ENCODE peak calls at places on chromosomes 1 and 21, in four cellular contexts. One of them, this sample, is unnamed.

GRCh38 chr1:210464519-210465039 is 135.9 kb downstream of the HHAT start:
- DNase-seq in esophagus muscularis mucosa: no peak
- DNase-seq in right lobe of liver: no peak
- DNase-seq in left ventricle myocardium inferior: no peak
- DNase-seq in this sample: no peak

GRCh38 chr1:117566556-117566955 is 39.3 kb upstream of the TENT5C start:
- DNase-seq in esophagus muscularis mucosa: peak
- DNase-seq in right lobe of liver: no peak
- DNase-seq in left ventricle myocardium inferior: no peak
- DNase-seq in this sample: no peak

GRCh38 chr1:217048104-217048707 is 325.0 kb upstream of the ESRRG start:
- DNase-seq in esophagus muscularis mucosa: peak
- DNase-seq in right lobe of liver: no peak
- DNase-seq in left ventricle myocardium inferior: no peak
- DNase-seq in this sample: no peak

GRCh38 chr1:219581344-219581743 is 31.6 kb downstream of the ZC3H11B start:
- DNase-seq in esophagus muscularis mucosa: no peak
- DNase-seq in right lobe of liver: no peak
- DNase-seq in left ventricle myocardium inferior: no peak
- DNase-seq in this sample: no peak

GRCh38 chr1:163161841-163162240 is 40.9 kb downstream of the RGS5 start:
- DNase-seq in esophagus muscularis mucosa: no peak
- DNase-seq in right lobe of liver: no peak
- DNase-seq in left ventricle myocardium inferior: no peak
- DNase-seq in this sample: no peak

GRCh38 chr21:17848228-17848627 is 29.1 kb upstream of the C21orf91 start:
- DNase-seq in esophagus muscularis mucosa: no peak
- DNase-seq in right lobe of liver: no peak
- DNase-seq in left ventricle myocardium inferior: peak
- DNase-seq in this sample: peak

GRCh38 chr21:38619865-38620513 is 121.7 kb upstream of the ERG start:
- DNase-seq in esophagus muscularis mucosa: peak
- DNase-seq in right lobe of liver: no peak
- DNase-seq in left ventricle myocardium inferior: peak
- DNase-seq in this sample: peak

GRCh38 chr1:238951809-238952208 is 434.6 kb upstream of the CHRM3 start:
- DNase-seq in esophagus muscularis mucosa: no peak
- DNase-seq in right lobe of liver: no peak
- DNase-seq in left ventricle myocardium inferior: no peak
- DNase-seq in this sample: peak

GRCh38 chr1:156104065-156104810 is 10.3 kb upstream of the LMNA start:
- DNase-seq in esophagus muscularis mucosa: no peak
- DNase-seq in right lobe of liver: no peak
- DNase-seq in left ventricle myocardium inferior: peak
- DNase-seq in this sample: peak

GRCh38 chr1:43241352-43241953 is 28.3 kb upstream of the TMEM125 start:
- DNase-seq in esophagus muscularis mucosa: no peak
- DNase-seq in right lobe of liver: no peak
- DNase-seq in left ventricle myocardium inferior: no peak
- DNase-seq in this sample: no peak

GRCh38 chr1:30005972-30006619 is 717.3 kb downstream of the MATN1 start:
- DNase-seq in esophagus muscularis mucosa: peak
- DNase-seq in right lobe of liver: no peak
- DNase-seq in left ventricle myocardium inferior: no peak
- DNase-seq in this sample: no peak

GRCh38 chr1:23263380-23263887 is 46.1 kb upstream of the HTR1D start:
- DNase-seq in esophagus muscularis mucosa: no peak
- DNase-seq in right lobe of liver: no peak
- DNase-seq in left ventricle myocardium inferior: no peak
- DNase-seq in this sample: no peak

GRCh38 chr1:58067082-58067481 is 479.4 kb downstream of the OMA1 start:
- DNase-seq in esophagus muscularis mucosa: no peak
- DNase-seq in right lobe of liver: no peak
- DNase-seq in left ventricle myocardium inferior: no peak
- DNase-seq in this sample: no peak

GRCh38 chr1:25001125-25001915 is 71.2 kb upstream of the RUNX3 start:
- DNase-seq in esophagus muscularis mucosa: no peak
- DNase-seq in right lobe of liver: no peak
- DNase-seq in left ventricle myocardium inferior: no peak
- DNase-seq in this sample: no peak

GRCh38 chr21:42117229-42118048 is 46.3 kb downstream of the UMODL1 start:
- DNase-seq in esophagus muscularis mucosa: no peak
- DNase-seq in right lobe of liver: peak
- DNase-seq in left ventricle myocardium inferior: peak
- DNase-seq in this sample: peak

GRCh38 chr1:168509875-168510594 is 33.8 kb downstream of the XCL2 start:
- DNase-seq in esophagus muscularis mucosa: no peak
- DNase-seq in right lobe of liver: no peak
- DNase-seq in left ventricle myocardium inferior: no peak
- DNase-seq in this sample: no peak

GRCh38 chr1:11380500-11380899 is 98.5 kb upstream of the DISP3 start:
- DNase-seq in esophagus muscularis mucosa: no peak
- DNase-seq in right lobe of liver: no peak
- DNase-seq in left ventricle myocardium inferior: no peak
- DNase-seq in this sample: no peak

GRCh38 chr1:245837741-245838140 is 669.3 kb downstream of the SMYD3 start:
- DNase-seq in esophagus muscularis mucosa: no peak
- DNase-seq in right lobe of liver: no peak
- DNase-seq in left ventricle myocardium inferior: no peak
- DNase-seq in this sample: no peak

GRCh38 chr1:56719171-56719570 is 74.1 kb downstream of the PRKAA2 start:
- DNase-seq in esophagus muscularis mucosa: no peak
- DNase-seq in right lobe of liver: no peak
- DNase-seq in left ventricle myocardium inferior: no peak
- DNase-seq in this sample: no peak

GRCh38 chr1:156076609-156077429 is 5.4 kb downstream of the MEX3A start:
- DNase-seq in esophagus muscularis mucosa: no peak
- DNase-seq in right lobe of liver: peak
- DNase-seq in left ventricle myocardium inferior: peak
- DNase-seq in this sample: no peak

GRCh38 chr1:173118404-173118803 is 67.7 kb upstream of the TNFSF18 start:
- DNase-seq in esophagus muscularis mucosa: no peak
- DNase-seq in right lobe of liver: no peak
- DNase-seq in left ventricle myocardium inferior: no peak
- DNase-seq in this sample: no peak

GRCh38 chr1:241779897-241780296 is 68.1 kb upstream of the EXO1 start:
- DNase-seq in esophagus muscularis mucosa: no peak
- DNase-seq in right lobe of liver: no peak
- DNase-seq in left ventricle myocardium inferior: no peak
- DNase-seq in this sample: no peak

GRCh38 chr21:42865361-42866160 is 13.8 kb downstream of the WDR4 start:
- DNase-seq in esophagus muscularis mucosa: no peak
- DNase-seq in right lobe of liver: peak
- DNase-seq in left ventricle myocardium inferior: peak
- DNase-seq in this sample: no peak

GRCh38 chr1:114677691-114678090 is 7.8 kb upstream of the DENND2C start:
- DNase-seq in esophagus muscularis mucosa: no peak
- DNase-seq in right lobe of liver: no peak
- DNase-seq in left ventricle myocardium inferior: no peak
- DNase-seq in this sample: no peak
- TF ChIP-seq CTCF in esophagus muscularis mucosa: no peak
- TF ChIP-seq CTCF in right lobe of liver: no peak
- TF ChIP-seq CTCF in left ventricle myocardium inferior: no peak
- TF ChIP-seq CTCF in this sample: no peak

DNA sequence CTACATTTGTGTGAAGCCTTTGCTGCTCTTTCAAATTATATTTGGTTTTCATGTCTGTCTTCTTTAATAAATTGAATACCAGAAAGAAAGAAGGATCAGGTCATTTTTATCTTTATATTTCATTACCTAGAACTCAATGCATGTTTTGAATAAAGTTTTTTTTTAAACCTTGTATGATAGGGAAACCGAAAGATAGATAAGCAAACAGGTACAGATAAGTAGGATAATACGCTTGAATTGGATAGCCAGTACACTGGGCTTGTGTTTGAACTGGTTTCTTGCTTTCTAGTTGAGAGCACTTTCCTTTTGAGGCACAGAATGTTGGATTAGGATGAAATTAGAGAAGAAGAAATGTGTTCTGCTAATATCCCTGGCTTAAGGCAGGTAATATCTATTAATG is 46.9 kb downstream of the PKN2 start:
- DNase-seq in esophagus muscularis mucosa: no peak
- DNase-seq in right lobe of liver: no peak
- DNase-seq in left ventricle myocardium inferior: no peak
- DNase-seq in this sample: no peak
- H3K4me3 ChIP-seq in esophagus muscularis mucosa: peak
- H3K4me3 ChIP-seq in right lobe of liver: no peak
- H3K4me3 ChIP-seq in left ventricle myocardium inferior: no peak
- H3K4me3 ChIP-seq in this sample: no peak

DNA sequence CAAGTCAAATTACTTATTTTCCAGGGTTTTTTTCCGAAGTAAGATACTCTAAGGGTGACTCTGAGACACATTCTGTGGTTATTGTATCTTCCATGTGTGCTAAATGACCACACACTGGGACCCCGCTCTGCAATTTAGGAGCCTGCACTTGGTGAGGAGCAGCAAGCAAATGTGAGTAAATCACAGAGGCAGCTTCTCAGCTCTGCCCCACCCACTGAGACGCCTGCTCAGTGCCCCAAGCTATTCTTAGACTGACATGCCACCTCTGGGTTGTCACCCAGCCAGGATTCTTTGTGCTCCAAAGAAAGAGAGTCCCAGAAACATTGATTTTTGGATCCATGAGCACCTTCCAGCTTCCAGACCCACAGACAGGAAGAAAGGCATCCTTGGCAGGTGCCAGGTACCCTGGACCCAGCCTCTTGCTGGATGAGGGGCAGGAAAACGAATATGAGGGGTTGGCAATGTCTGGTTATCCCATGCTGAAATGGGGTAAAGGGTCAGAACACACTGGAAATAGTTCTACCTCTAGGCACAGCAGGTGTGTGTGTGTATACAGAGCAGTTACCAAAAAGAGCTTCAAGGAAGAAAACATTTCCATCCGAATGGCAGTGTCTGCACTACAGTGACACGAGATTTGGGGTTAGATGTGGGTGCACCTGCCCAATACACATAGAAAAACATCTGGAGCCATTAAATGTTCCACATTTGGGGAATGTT is 41.2 kb downstream of the TNR start:
- DNase-seq in esophagus muscularis mucosa: no peak
- DNase-seq in right lobe of liver: no peak
- DNase-seq in left ventricle myocardium inferior: peak
- DNase-seq in this sample: no peak
- TF ChIP-seq CTCF in esophagus muscularis mucosa: no peak
- TF ChIP-seq CTCF in right lobe of liver: no peak
- TF ChIP-seq CTCF in left ventricle myocardium inferior: no peak
- TF ChIP-seq CTCF in this sample: no peak

DNA sequence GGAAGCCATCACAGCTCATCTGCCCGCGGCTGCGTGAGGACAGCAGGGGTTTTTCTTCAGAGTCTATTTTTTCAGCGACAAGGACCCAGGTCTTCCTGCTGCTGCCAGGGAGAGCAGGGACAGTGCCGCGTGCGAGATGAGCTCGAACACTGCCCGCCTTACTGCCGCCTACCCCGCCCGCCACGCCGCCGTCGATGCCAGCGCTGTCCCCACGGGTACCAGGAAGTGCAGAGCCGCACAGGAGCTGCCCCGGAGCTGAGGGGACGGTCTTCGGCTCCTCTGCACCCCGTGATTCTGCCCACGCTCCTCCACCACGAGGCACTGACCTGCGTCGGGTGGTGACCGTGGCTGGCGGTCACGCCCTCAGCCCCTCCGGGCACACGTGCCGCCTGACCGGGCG is 79.1 kb downstream of the SKI start:
- DNase-seq in esophagus muscularis mucosa: no peak
- DNase-seq in right lobe of liver: no peak
- DNase-seq in left ventricle myocardium inferior: no peak
- DNase-seq in this sample: no peak
- H3K4me3 ChIP-seq in esophagus muscularis mucosa: no peak
- H3K4me3 ChIP-seq in right lobe of liver: no peak
- H3K4me3 ChIP-seq in left ventricle myocardium inferior: no peak
- H3K4me3 ChIP-seq in this sample: no peak

GRCh38 chr1:21468597-21468996 is 28.7 kb downstream of the NBPF3 start:
- DNase-seq in esophagus muscularis mucosa: peak
- DNase-seq in right lobe of liver: no peak
- DNase-seq in left ventricle myocardium inferior: no peak
- DNase-seq in this sample: no peak
- TF ChIP-seq CTCF in esophagus muscularis mucosa: no peak
- TF ChIP-seq CTCF in right lobe of liver: no peak
- TF ChIP-seq CTCF in left ventricle myocardium inferior: peak
- TF ChIP-seq CTCF in this sample: peak

GRCh38 chr21:34076835-34077234 is 3.5 kb downstream of the MRPS6 start:
- DNase-seq in esophagus muscularis mucosa: no peak
- DNase-seq in right lobe of liver: no peak
- DNase-seq in left ventricle myocardium inferior: no peak
- DNase-seq in this sample: no peak
- H3K4me3 ChIP-seq in esophagus muscularis mucosa: no peak
- H3K4me3 ChIP-seq in right lobe of liver: no peak
- H3K4me3 ChIP-seq in left ventricle myocardium inferior: no peak
- H3K4me3 ChIP-seq in this sample: no peak